ENCODE peak calls at places on chromosomes 13 and 19, in five cellular contexts. G is CD8-positive, alpha-beta T cell; D is stimulated activated CD4-positive, alpha-beta T cell treated with anti-CD3 and anti-CD28 coated beads, Interleukin-15, amount 100 ng/mL, for 1 hour; R is natural killer cell treated with Interleukin-12 subunit alpha and Interleukin-12 subunit beta and Interleukin-15 and Interleukin-18, amount 100 ng/mL, for 72 hours; B is Karpas-422. W is an unnamed sample.
A peak's percentile ranks its signal among the peaks of the same experiment; 100 is the strongest.

GRCh38 chr13:84870190-84870589 is 929.0 kb downstream of the SLITRK6 start:
- DNase-seq in G (no peak), D (no peak), R (no peak), B (peak; percentile 73), W (no peak)

GRCh38 chr19:29872224-29872731 is 60.5 kb downstream of the CCNE1 start:
- DNase-seq in G (no peak), D (no peak), R (no peak), B (peak; percentile 32), W (no peak)

GRCh38 chr13:27349458-27349857 is 75.0 kb upstream of the GTF3A start:
- DNase-seq in G (no peak), D (no peak), R (no peak), B (no peak), W (no peak)

GRCh38 chr13:51681037-51681678 is 96.9 kb downstream of the WDFY2 start:
- DNase-seq in G (no peak), D (no peak), R (no peak), B (peak; percentile 30), W (no peak)

GRCh38 chr13:35699805-35700204 is 223.3 kb upstream of the MAB21L1 start:
- DNase-seq in G (no peak), D (no peak), R (no peak), B (no peak), W (no peak)

GRCh38 chr13:51453308-51453958 is 597 bp upstream of the INTS6 start:
- DNase-seq in G (peak; percentile 74), D (peak; percentile 68), R (peak; percentile 90), B (peak; percentile 91), W (peak; percentile 85)

GRCh38 chr19:5989388-5990074 is 11.6 kb upstream of the RANBP3 start:
- DNase-seq in G (no peak), D (no peak), R (no peak), B (no peak), W (no peak)

GRCh38 chr19:3565177-3565576 is 7.6 kb upstream of the HMG20B start:
- DNase-seq in G (no peak), D (no peak), R (no peak), B (no peak), W (no peak)

GRCh38 chr13:102212729-102213128 is 189.1 kb downstream of the FGF14 start:
- DNase-seq in G (no peak), D (no peak), R (no peak), B (no peak), W (no peak)

GRCh38 chr19:43439183-43440063 is 24.7 kb downstream of the TEX101 start:
- DNase-seq in G (peak; percentile 26), D (peak; percentile 15), R (no peak), B (no peak), W (peak; percentile 75)

GRCh38 chr19:919157-920050 is 2.3 kb downstream of the KISS1R start:
- DNase-seq in G (no peak), D (peak; percentile 27), R (no peak), B (peak; percentile 60), W (peak; percentile 51)

GRCh38 chr19:49056101-49056901 is 1.2 kb downstream of the CGB7 start:
- DNase-seq in G (peak; percentile 51), D (peak; percentile 26), R (peak; percentile 70), B (peak; percentile 46), W (peak; percentile 42)

GRCh38 chr19:14632286-14632685 is 42.4 kb downstream of the ADGRE3 start:
- DNase-seq in G (no peak), D (no peak), R (no peak), B (peak; percentile 82), W (no peak)

GRCh38 chr13:22777207-22777606 is 403.6 kb upstream of the SGCG start:
- DNase-seq in G (no peak), D (no peak), R (no peak), B (no peak), W (no peak)